ENCODE peak calls at places on chromosomes 7 and 10, in seven cellular contexts. N is A673, F is brain microvascular endothelial cell, Q is mucosa of descending colon, C is right atrium auricular region, V is dorsolateral prefrontal cortex, O is Caco-2. J is an unnamed sample.

GRCh38 chr7:44284216-44284615 is 41.2 kb downstream of the CAMK2B start:
- DNase-seq in N (no peak), F (no peak), Q (peak), C (no peak), V (peak), O (no peak), J (no peak)

GRCh38 chr7:134829381-134829986 is 50.0 kb downstream of the CALD1 start:
- DNase-seq in N (no peak), F (no peak), Q (no peak), C (no peak), V (no peak), O (no peak), J (no peak)

GRCh38 chr7:40219917-40220316 is 85.1 kb downstream of the SUGCT start:
- DNase-seq in N (no peak), F (peak), Q (no peak), C (no peak), V (no peak), O (no peak), J (no peak)

GRCh38 chr7:142549007-142549406 is 200.3 kb upstream of the PRSS1 start:
- DNase-seq in N (no peak), F (no peak), Q (no peak), C (no peak), V (no peak), O (no peak), J (no peak)

GRCh38 chr10:47152861-47153349 is 147.1 kb upstream of the GDF10 start:
- DNase-seq in N (no peak), F (no peak), Q (no peak), C (no peak), V (no peak), O (no peak), J (no peak)

GRCh38 chr7:92717601-92717981 is 118.8 kb downstream of the CDK6 start:
- DNase-seq in N (no peak), F (peak), Q (no peak), C (no peak), V (no peak), O (no peak), J (peak)

GRCh38 chr7:7816084-7816483 is 97.7 kb upstream of the RPA3 start:
- DNase-seq in N (no peak), F (no peak), Q (no peak), C (no peak), V (no peak), O (no peak), J (no peak)

GRCh38 chr10:6121144-6121543 is 32.3 kb downstream of the RBM17 start:
- DNase-seq in N (no peak), F (no peak), Q (no peak), C (no peak), V (no peak), O (no peak), J (no peak)

GRCh38 chr7:133641436-133641835 is 388.6 kb downstream of the EXOC4 start:
- DNase-seq in N (no peak), F (no peak), Q (no peak), C (no peak), V (no peak), O (no peak), J (no peak)

GRCh38 chr7:143979359-143979758 is 20.8 kb upstream of the OR6B1 start:
- DNase-seq in N (peak), F (peak), Q (no peak), C (no peak), V (no peak), O (peak), J (peak)

GRCh38 chr7:38330861-38331709 is 57.6 kb upstream of the TARP start:
- DNase-seq in N (peak), F (no peak), Q (no peak), C (no peak), V (no peak), O (no peak), J (no peak)
- TF ChIP-seq CTCF in N (peak), F (peak), Q (no peak), C (no peak), V (no peak), O (no peak), J (no peak)

DNA sequence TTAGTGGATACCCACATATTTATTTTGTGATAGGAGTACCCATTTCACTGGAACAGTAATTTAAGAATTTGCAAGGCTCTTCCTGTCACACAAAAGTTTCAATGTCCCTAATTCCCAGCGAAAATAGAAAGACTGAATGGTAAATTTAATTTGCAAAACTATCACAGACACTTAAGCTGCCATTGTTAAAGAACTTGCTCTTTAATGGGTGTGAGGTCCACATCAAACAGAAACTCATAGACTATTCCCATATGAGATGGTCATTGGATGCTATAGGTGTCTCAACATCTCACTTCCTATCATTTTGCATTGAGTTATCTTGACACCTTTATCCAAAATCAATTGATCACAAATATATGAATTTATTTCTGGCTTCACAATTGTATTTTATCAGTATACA is 415.9 kb downstream of the GPAM start:
- DNase-seq in N (no peak), F (no peak), Q (no peak), C (no peak), V (no peak), O (no peak), J (no peak)
- H3K4me3 ChIP-seq in N (no peak), F (no peak), Q (no peak), C (no peak), V (no peak), O (no peak), J (no peak)

GRCh38 chr10:114500643-114501042 is 96.3 kb upstream of the AFAP1L2 start:
- DNase-seq in N (no peak), F (no peak), Q (no peak), C (no peak), V (no peak), O (no peak), J (no peak)

GRCh38 chr10:114499630-114500190 is 95.4 kb upstream of the AFAP1L2 start:
- DNase-seq in N (no peak), F (no peak), Q (peak), C (no peak), V (no peak), O (peak), J (no peak)

GRCh38 chr10:114502071-114502470 is 97.8 kb upstream of the AFAP1L2 start:
- DNase-seq in N (no peak), F (no peak), Q (no peak), C (no peak), V (no peak), O (no peak), J (no peak)

GRCh38 chr10:114499120-114499519 is 94.8 kb upstream of the AFAP1L2 start:
- DNase-seq in N (no peak), F (no peak), Q (no peak), C (no peak), V (no peak), O (no peak), J (no peak)

GRCh38 chr10:114501650-114502049 is 97.3 kb upstream of the AFAP1L2 start:
- DNase-seq in N (no peak), F (no peak), Q (no peak), C (no peak), V (no peak), O (no peak), J (no peak)
- TF ChIP-seq CTCF in N (no peak), F (peak), Q (no peak), C (no peak), V (no peak), O (no peak), J (no peak)

GRCh38 chr7:901388-902154 is 25.2 kb downstream of the GET4 start:
- DNase-seq in N (peak), F (peak), Q (peak), C (no peak), V (no peak), O (peak), J (peak)
- H3K4me3 ChIP-seq in N (no peak), F (peak), Q (no peak), C (no peak), V (no peak), O (no peak), J (no peak)

DNA sequence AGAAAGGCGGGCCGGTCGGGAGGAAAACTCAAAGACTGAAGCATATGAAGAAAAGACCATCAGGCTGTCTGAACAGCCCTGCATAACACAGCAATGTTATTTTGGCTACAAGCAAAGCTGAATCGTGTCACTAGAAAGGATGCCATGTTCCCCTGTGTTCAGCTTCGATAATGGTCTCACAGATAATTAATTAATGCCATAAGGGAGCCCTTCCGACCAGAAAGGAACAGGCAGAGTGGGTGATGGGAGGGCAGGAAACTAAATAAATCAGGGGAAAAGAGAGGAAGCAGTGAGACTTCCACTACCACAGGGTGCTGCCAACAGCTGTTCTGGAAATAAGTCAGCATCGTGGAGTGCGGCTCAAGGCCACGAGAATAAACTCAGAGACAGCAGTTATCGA is 3.2 kb downstream of the PTPRN2 start:
- DNase-seq in N (no peak), F (no peak), Q (no peak), C (no peak), V (no peak), O (no peak), J (no peak)
- TF ChIP-seq CTCF in N (no peak), F (no peak), Q (no peak), C (no peak), V (no peak), O (no peak), J (no peak)

GRCh38 chr7:116836080-116836479 is 26.3 kb upstream of the CAPZA2 start:
- DNase-seq in N (no peak), F (no peak), Q (no peak), C (no peak), V (no peak), O (no peak), J (no peak)

GRCh38 chr7:116836911-116837310 is 25.5 kb upstream of the CAPZA2 start:
- DNase-seq in N (no peak), F (no peak), Q (no peak), C (no peak), V (no peak), O (no peak), J (no peak)

GRCh38 chr7:116832692-116833091 is 29.7 kb upstream of the CAPZA2 start:
- DNase-seq in N (no peak), F (no peak), Q (no peak), C (no peak), V (no peak), O (no peak), J (no peak)

GRCh38 chr7:116840256-116840655 is 22.1 kb upstream of the CAPZA2 start:
- DNase-seq in N (no peak), F (no peak), Q (no peak), C (no peak), V (no peak), O (no peak), J (no peak)

DNA sequence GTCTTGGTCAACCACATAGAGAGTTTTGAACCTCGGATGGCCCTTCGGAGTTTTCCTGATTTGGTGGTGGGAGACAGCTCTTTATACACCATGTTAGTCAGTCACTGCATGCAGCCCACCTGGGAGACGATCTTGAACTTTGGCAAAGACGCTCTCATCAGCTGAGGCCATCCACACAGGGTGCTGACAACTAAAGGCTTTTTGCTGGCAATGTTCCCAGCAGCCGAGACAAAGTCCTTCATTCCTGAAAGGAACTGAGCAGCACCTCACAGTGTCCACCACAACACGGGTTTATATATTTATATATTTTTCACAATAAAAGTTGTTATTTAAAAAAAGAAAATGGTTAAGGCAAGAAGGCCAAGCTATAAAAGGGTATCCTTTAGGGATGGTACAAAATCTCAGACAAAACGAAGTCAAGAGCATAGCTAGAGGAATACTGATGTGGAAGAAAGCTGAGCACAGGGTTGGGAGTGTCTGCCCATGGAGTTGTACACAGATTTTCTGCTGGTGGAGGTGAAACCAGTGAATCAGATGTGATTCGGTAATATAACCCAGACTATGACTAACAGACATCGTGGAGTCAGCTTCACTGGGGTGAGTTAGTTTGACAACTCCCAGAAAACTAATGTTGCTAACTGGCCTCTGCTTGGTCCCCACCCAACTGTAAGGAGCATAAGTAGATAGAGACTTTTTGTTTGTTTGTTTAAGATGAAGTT is 27.4 kb upstream of the CAPZA2 start:
- DNase-seq in N (no peak), F (peak), Q (no peak), C (no peak), V (peak), O (no peak), J (no peak)
- H3K4me3 ChIP-seq in N (no peak), F (no peak), Q (no peak), C (no peak), V (no peak), O (no peak), J (no peak)

GRCh38 chr10:124532106-124532641 is 70.6 kb downstream of the LHPP start:
- DNase-seq in N (no peak), F (no peak), Q (peak), C (no peak), V (peak), O (peak), J (no peak)
- TF ChIP-seq CTCF in N (peak), F (peak), Q (peak), C (no peak), V (no peak), O (peak), J (peak)

DNA sequence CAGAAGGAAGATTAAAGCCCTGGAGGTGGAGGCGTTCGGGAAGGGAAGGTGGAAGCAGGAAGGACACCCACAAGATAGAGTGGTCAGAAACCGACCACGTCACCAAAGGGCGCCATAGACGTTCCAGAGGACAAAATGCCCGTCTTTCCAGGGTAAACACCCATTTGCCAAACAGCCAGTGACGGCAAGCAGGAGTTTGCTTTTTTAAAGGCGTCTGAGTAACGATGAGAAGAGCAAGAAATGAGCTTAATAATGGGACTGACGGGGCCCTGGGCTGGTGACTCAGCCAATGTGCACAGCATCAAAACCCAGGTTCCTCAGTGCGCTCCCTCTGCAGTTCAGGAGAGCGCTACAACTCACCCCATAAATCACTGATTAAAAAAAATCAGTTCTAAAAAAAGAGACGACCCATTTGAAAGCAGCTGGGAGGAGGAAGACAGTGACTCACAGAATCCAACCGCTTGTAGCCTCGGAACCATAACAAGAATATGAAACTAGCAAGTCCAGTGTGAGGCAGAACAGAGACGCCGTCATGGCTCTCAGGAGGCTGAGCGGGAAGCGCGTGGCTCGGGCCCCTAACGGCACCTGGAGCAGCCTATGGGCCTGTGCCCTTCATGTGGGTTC is 5.9 kb downstream of the DIP2C start:
- DNase-seq in N (peak), F (peak), Q (peak), C (no peak), V (no peak), O (no peak), J (peak)
- H3K4me3 ChIP-seq in N (peak), F (peak), Q (no peak), C (no peak), V (peak), O (no peak), J (peak)

DNA sequence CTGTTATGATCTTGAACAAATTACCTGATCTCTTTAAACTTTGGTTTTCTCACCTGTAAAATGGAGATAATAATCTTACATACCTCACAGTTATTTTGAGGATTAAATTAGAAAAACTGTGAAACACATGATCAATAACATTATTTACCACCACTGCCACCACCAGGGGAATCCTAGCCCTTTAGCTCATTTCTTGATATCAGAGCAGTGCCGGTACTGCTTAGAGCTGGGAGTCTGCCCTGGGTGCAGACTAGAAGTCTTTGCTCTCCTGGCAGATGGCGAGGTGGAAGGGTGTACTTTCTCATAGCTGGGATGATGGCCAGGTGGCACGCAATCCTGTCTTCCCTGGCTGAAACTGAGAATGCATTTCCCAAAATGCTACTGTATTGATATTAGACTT is 12.7 kb upstream of the EFCAB10 start:
- DNase-seq in N (peak), F (no peak), Q (no peak), C (no peak), V (peak), O (no peak), J (no peak)
- TF ChIP-seq CTCF in N (peak), F (no peak), Q (no peak), C (no peak), V (no peak), O (no peak), J (peak)

GRCh38 chr7:100626055-100626454 is 13.7 kb downstream of the MOSPD3 start:
- DNase-seq in N (no peak), F (no peak), Q (no peak), C (no peak), V (no peak), O (no peak), J (no peak)
- H3K4me3 ChIP-seq in N (peak), F (peak), Q (no peak), C (no peak), V (peak), O (no peak), J (peak)

J was measured in astrocyte of the cerebellum.